ENCODE peak calls at places on chromosome 11, in seven cellular contexts. H is esophagus squamous epithelium, I is ovary, X is IMR-90, E is H1, W is A549, Z is transverse colon. J is an unnamed sample.

GRCh38 chr11:110434952-110435779 is 5.4 kb downstream of the FDX1 start:
- DNase-seq in I (no peak), E (no peak), Z (peak; percentile 20), W (peak; percentile 25), H (no peak), X (no peak), J (peak; percentile 67)

GRCh38 chr11:113023228-113023627 is 62.0 kb downstream of the NCAM1 start:
- DNase-seq in Z (no peak), W (no peak), I (no peak), X (no peak), H (no peak), E (no peak), J (no peak)

GRCh38 chr11:119222308-119222707 is 16.2 kb downstream of the CBL start:
- DNase-seq in H (no peak), I (no peak), W (no peak), X (peak; percentile 81), E (no peak), Z (no peak), J (no peak)

GRCh38 chr11:13169709-13170108 is 107.9 kb upstream of the BMAL1 start:
- DNase-seq in I (no peak), H (no peak), Z (no peak), W (peak; percentile 58), X (peak; percentile 94), E (no peak), J (peak; percentile 14)

GRCh38 chr11:57325735-57326048 is 940 bp upstream of the TNKS1BP1 start:
- DNase-seq in H (no peak), I (no peak), W (peak; percentile 37), Z (peak; percentile 85), E (no peak), X (no peak), J (peak; percentile 88)

GRCh38 chr11:13276852-13277718 is 505 bp upstream of the BMAL1 start:
- DNase-seq in W (peak; percentile 99), X (peak; percentile 97), Z (peak; percentile 98), I (peak; percentile 99), E (peak; percentile 93), H (peak; percentile 83), J (peak; percentile 99)

GRCh38 chr11:38990841-38991240 is 2392.8 kb upstream of the RAG2 start:
- DNase-seq in W (no peak), Z (no peak), I (no peak), X (no peak), E (no peak), H (no peak), J (peak; percentile 58)

GRCh38 chr11:76891285-76891684 is 30.6 kb downstream of the ACER3 start:
- DNase-seq in I (no peak), Z (no peak), H (no peak), E (no peak), W (no peak), X (no peak), J (no peak)

GRCh38 chr11:60457576-60457975 is 1.9 kb downstream of the MS4A1 start:
- DNase-seq in Z (no peak), W (no peak), I (no peak), X (no peak), H (no peak), E (no peak), J (no peak)

GRCh38 chr11:23573430-23573829 is 713.2 kb upstream of the CCDC179 start:
- DNase-seq in W (no peak), Z (no peak), I (no peak), H (no peak), E (no peak), X (peak; percentile 22), J (no peak)

GRCh38 chr11:50298182-50298988 is 265.7 kb downstream of the OR4C45 start:
- DNase-seq in Z (no peak), H (no peak), E (no peak), I (no peak), W (no peak), X (no peak), J (no peak)

GRCh38 chr11:12007769-12008737 is at the start of gene DKK3:
- DNase-seq in E (peak; percentile 66), H (no peak), I (no peak), Z (no peak), X (peak; percentile 34), W (no peak), J (no peak)

GRCh38 chr11:67082071-67082791 is 25.6 kb downstream of the RHOD start:
- DNase-seq in I (no peak), Z (peak; percentile 14), X (no peak), E (peak; percentile 68), W (no peak), H (no peak), J (peak; percentile 30)

GRCh38 chr11:10605941-10606381 is 37.5 kb upstream of the LYVE1 start:
- DNase-seq in E (no peak), Z (peak; percentile 49), W (no peak), X (peak; percentile 87), I (peak; percentile 51), H (no peak), J (peak; percentile 29)

GRCh38 chr11:218815-219593 is 11.5 kb downstream of the RIC8A start:
- DNase-seq in W (no peak), I (no peak), E (no peak), Z (no peak), H (no peak), X (no peak), J (no peak)

GRCh38 chr11:46361283-46362145 is 14.3 kb downstream of the DGKZ start:
- DNase-seq in H (no peak), E (no peak), X (peak; percentile 72), W (no peak), Z (peak; percentile 56), I (peak; percentile 46), J (peak; percentile 69)

GRCh38 chr11:129997513-129997912 is 5.1 kb downstream of the PRDM10 start:
- DNase-seq in Z (no peak), W (no peak), I (no peak), X (no peak), H (no peak), E (no peak), J (no peak)

GRCh38 chr11:62830904-62831519 is 839 bp downstream of the STX5 start:
- DNase-seq in Z (no peak), X (no peak), W (no peak), I (no peak), E (no peak), H (no peak), J (no peak)

GRCh38 chr11:63663809-63664208 is 7.4 kb downstream of the ATL3 start:
- DNase-seq in H (no peak), I (no peak), E (no peak), X (peak; percentile 80), Z (no peak), W (peak; percentile 38), J (no peak)

GRCh38 chr11:78127408-78127807 is 12.0 kb downstream of the ALG8 start:
- DNase-seq in E (no peak), Z (no peak), X (no peak), H (no peak), I (no peak), W (no peak), J (no peak)

GRCh38 chr11:48005133-48005532 is 24.8 kb downstream of the PTPRJ start:
- DNase-seq in Z (no peak), I (no peak), X (no peak), H (no peak), W (no peak), E (no peak), J (peak; percentile 64)

GRCh38 chr11:47523491-47524199 is 29.3 kb downstream of the CELF1 start:
- DNase-seq in E (no peak), W (peak; percentile 43), X (peak; percentile 87), I (peak; percentile 33), Z (no peak), H (no peak), J (peak; percentile 27)

GRCh38 chr11:131854391-131854790 is 484.0 kb downstream of the NTM start:
- DNase-seq in X (no peak), H (no peak), W (no peak), E (no peak), I (no peak), Z (no peak), J (no peak)

GRCh38 chr11:13446444-13446843 is 16.6 kb downstream of the BTBD10 start:
- DNase-seq in I (no peak), Z (no peak), W (peak; percentile 4), E (no peak), X (peak; percentile 48), H (no peak), J (no peak)

GRCh38 chr11:114354076-114354475 is 46.2 kb downstream of the C11orf71 start:
- DNase-seq in Z (no peak), E (no peak), H (no peak), X (peak; percentile 94), I (no peak), W (peak; percentile 59), J (no peak)
- H3K4me3 ChIP-seq in Z (no peak overlapping the region), E (no peak overlapping the region), H (no peak overlapping the region), X (no peak overlapping the region), I (no peak overlapping the region), W (no peak overlapping the region), J (no peak overlapping the region)

GRCh38 chr11:75737314-75737713 is 19.7 kb downstream of the MOGAT2 start:
- DNase-seq in W (no peak), Z (no peak), E (no peak), X (no peak), H (no peak), I (no peak), J (no peak)
- TF ChIP-seq POLR2A in W (no peak), Z (no peak), E (no peak), X (no peak), H (no peak), I (no peak), J (no peak)

GRCh38 chr11:20362481-20362880 is 1.0 kb upstream of the HTATIP2 start:
- DNase-seq in H (no peak), X (no peak), I (no peak), Z (no peak), E (no peak), W (no peak), J (no peak)
- H3K27ac ChIP-seq in H (no peak overlapping the region), X (no peak overlapping the region), I (no peak overlapping the region), Z (no peak overlapping the region), E (no peak overlapping the region), W (peak overlapping the region; percentile 100), J (no peak overlapping the region)

DNA sequence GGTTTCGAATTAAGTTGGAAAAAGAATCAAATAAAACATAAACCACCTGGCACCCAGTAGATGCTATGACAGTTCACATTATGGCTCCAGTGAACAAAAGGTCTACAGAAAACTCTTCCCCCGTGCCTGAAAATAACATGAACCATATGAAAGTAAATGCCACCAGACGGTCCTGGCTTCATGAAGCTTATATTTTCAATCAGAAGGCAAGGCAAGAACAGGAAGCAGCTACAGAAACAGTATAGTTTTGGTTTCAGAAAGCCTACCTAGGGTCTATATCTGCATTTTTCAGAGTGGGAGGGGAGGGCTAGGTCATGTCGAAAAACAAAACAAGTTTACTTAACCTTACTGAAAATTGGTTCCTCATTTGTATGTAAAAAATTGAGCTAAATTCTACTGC is 9.8 kb downstream of the RAB30 start:
- DNase-seq in E (no peak), I (no peak), H (no peak), Z (no peak), W (no peak), X (no peak), J (no peak)
- H3K4me3 ChIP-seq in E (no peak overlapping the region), I (no peak overlapping the region), H (no peak overlapping the region), Z (no peak overlapping the region), W (no peak overlapping the region), X (no peak overlapping the region), J (no peak overlapping the region)

J was measured in thyroid gland.